ENCODE peak calls at places on chromosomes 13 and 19, in eight cellular contexts. One of them, this sample, is unnamed.

GRCh38 chr19:19321143-19321577 is 531 bp downstream of the MAU2 start:
- DNase-seq in NCI-H2029: no peak
- DNase-seq in stimulated activated CD8-positive, alpha-beta memory T cell treated with anti-CD3 and anti-CD28 coated beads, Interleukin-4, amount 100 ng/mL, for 24 hours: no peak
- DNase-seq in right cardiac atrium: no peak
- DNase-seq in activated T-cell treated with anti-CD3 and anti-CD28 coated beads, Interleukin-2, amount 50 U/mL, for 72 hours: no peak
- DNase-seq in M059J: peak; percentile 22
- DNase-seq in psoas muscle: no peak
- DNase-seq in hypothalamus: no peak
- DNase-seq in this sample: no peak

GRCh38 chr13:46142692-46143238 is 37.9 kb upstream of the CPB2 start:
- DNase-seq in NCI-H2029: no peak
- DNase-seq in stimulated activated CD8-positive, alpha-beta memory T cell treated with anti-CD3 and anti-CD28 coated beads, Interleukin-4, amount 100 ng/mL, for 24 hours: no peak
- DNase-seq in right cardiac atrium: no peak
- DNase-seq in activated T-cell treated with anti-CD3 and anti-CD28 coated beads, Interleukin-2, amount 50 U/mL, for 72 hours: no peak
- DNase-seq in M059J: no peak
- DNase-seq in psoas muscle: no peak
- DNase-seq in hypothalamus: no peak
- DNase-seq in this sample: no peak

GRCh38 chr13:105474983-105475382 is 1060.5 kb downstream of the EFNB2 start:
- DNase-seq in NCI-H2029: no peak
- DNase-seq in stimulated activated CD8-positive, alpha-beta memory T cell treated with anti-CD3 and anti-CD28 coated beads, Interleukin-4, amount 100 ng/mL, for 24 hours: no peak
- DNase-seq in right cardiac atrium: no peak
- DNase-seq in activated T-cell treated with anti-CD3 and anti-CD28 coated beads, Interleukin-2, amount 50 U/mL, for 72 hours: no peak
- DNase-seq in M059J: peak; percentile 52
- DNase-seq in psoas muscle: no peak
- DNase-seq in hypothalamus: no peak
- DNase-seq in this sample: no peak

GRCh38 chr13:106753241-106753640 is 185.3 kb upstream of the ARGLU1 start:
- DNase-seq in NCI-H2029: no peak
- DNase-seq in stimulated activated CD8-positive, alpha-beta memory T cell treated with anti-CD3 and anti-CD28 coated beads, Interleukin-4, amount 100 ng/mL, for 24 hours: no peak
- DNase-seq in right cardiac atrium: peak; percentile 31
- DNase-seq in activated T-cell treated with anti-CD3 and anti-CD28 coated beads, Interleukin-2, amount 50 U/mL, for 72 hours: no peak
- DNase-seq in M059J: no peak
- DNase-seq in psoas muscle: no peak
- DNase-seq in hypothalamus: no peak
- DNase-seq in this sample: peak; percentile 29

GRCh38 chr19:16384688-16385087 is 60.1 kb downstream of the KLF2 start:
- DNase-seq in NCI-H2029: no peak
- DNase-seq in stimulated activated CD8-positive, alpha-beta memory T cell treated with anti-CD3 and anti-CD28 coated beads, Interleukin-4, amount 100 ng/mL, for 24 hours: no peak
- DNase-seq in right cardiac atrium: no peak
- DNase-seq in activated T-cell treated with anti-CD3 and anti-CD28 coated beads, Interleukin-2, amount 50 U/mL, for 72 hours: no peak
- DNase-seq in M059J: no peak
- DNase-seq in psoas muscle: peak; percentile 75
- DNase-seq in hypothalamus: no peak
- DNase-seq in this sample: no peak

GRCh38 chr13:112928958-112929777 is 39.8 kb upstream of the MCF2L start:
- DNase-seq in NCI-H2029: no peak
- DNase-seq in stimulated activated CD8-positive, alpha-beta memory T cell treated with anti-CD3 and anti-CD28 coated beads, Interleukin-4, amount 100 ng/mL, for 24 hours: no peak
- DNase-seq in right cardiac atrium: no peak
- DNase-seq in activated T-cell treated with anti-CD3 and anti-CD28 coated beads, Interleukin-2, amount 50 U/mL, for 72 hours: no peak
- DNase-seq in M059J: no peak
- DNase-seq in psoas muscle: no peak
- DNase-seq in hypothalamus: no peak
- DNase-seq in this sample: no peak

GRCh38 chr19:38649305-38650179 is 2.1 kb downstream of the ACTN4 start:
- DNase-seq in NCI-H2029: peak; percentile 84
- DNase-seq in stimulated activated CD8-positive, alpha-beta memory T cell treated with anti-CD3 and anti-CD28 coated beads, Interleukin-4, amount 100 ng/mL, for 24 hours: no peak
- DNase-seq in right cardiac atrium: no peak
- DNase-seq in activated T-cell treated with anti-CD3 and anti-CD28 coated beads, Interleukin-2, amount 50 U/mL, for 72 hours: no peak
- DNase-seq in M059J: peak; percentile 83
- DNase-seq in psoas muscle: peak; percentile 70
- DNase-seq in hypothalamus: no peak
- DNase-seq in this sample: peak; percentile 51

GRCh38 chr19:47296036-47296435 is 13.6 kb upstream of the C5AR1 start:
- DNase-seq in NCI-H2029: peak; percentile 84
- DNase-seq in stimulated activated CD8-positive, alpha-beta memory T cell treated with anti-CD3 and anti-CD28 coated beads, Interleukin-4, amount 100 ng/mL, for 24 hours: peak; percentile 46
- DNase-seq in right cardiac atrium: peak; percentile 42
- DNase-seq in activated T-cell treated with anti-CD3 and anti-CD28 coated beads, Interleukin-2, amount 50 U/mL, for 72 hours: peak; percentile 88
- DNase-seq in M059J: peak; percentile 81
- DNase-seq in psoas muscle: peak; percentile 66
- DNase-seq in hypothalamus: peak; percentile 26
- DNase-seq in this sample: peak; percentile 68

GRCh38 chr19:52896431-52897148 is 845 bp downstream of the ZNF320 start:
- DNase-seq in NCI-H2029: peak; percentile 18
- DNase-seq in stimulated activated CD8-positive, alpha-beta memory T cell treated with anti-CD3 and anti-CD28 coated beads, Interleukin-4, amount 100 ng/mL, for 24 hours: no peak
- DNase-seq in right cardiac atrium: peak; percentile 45
- DNase-seq in activated T-cell treated with anti-CD3 and anti-CD28 coated beads, Interleukin-2, amount 50 U/mL, for 72 hours: no peak
- DNase-seq in M059J: peak; percentile 29
- DNase-seq in psoas muscle: peak; percentile 58
- DNase-seq in hypothalamus: no peak
- DNase-seq in this sample: peak; percentile 51

GRCh38 chr13:31038834-31039552 is 106.5 kb downstream of the TEX26 start:
- DNase-seq in NCI-H2029: no peak
- DNase-seq in stimulated activated CD8-positive, alpha-beta memory T cell treated with anti-CD3 and anti-CD28 coated beads, Interleukin-4, amount 100 ng/mL, for 24 hours: no peak
- DNase-seq in right cardiac atrium: no peak
- DNase-seq in activated T-cell treated with anti-CD3 and anti-CD28 coated beads, Interleukin-2, amount 50 U/mL, for 72 hours: peak; percentile 45
- DNase-seq in M059J: peak; percentile 82
- DNase-seq in psoas muscle: no peak
- DNase-seq in hypothalamus: no peak
- DNase-seq in this sample: no peak

GRCh38 chr13:20016649-20017364 is 58.3 kb downstream of the ZMYM2 start:
- DNase-seq in NCI-H2029: no peak
- DNase-seq in stimulated activated CD8-positive, alpha-beta memory T cell treated with anti-CD3 and anti-CD28 coated beads, Interleukin-4, amount 100 ng/mL, for 24 hours: no peak
- DNase-seq in right cardiac atrium: no peak
- DNase-seq in activated T-cell treated with anti-CD3 and anti-CD28 coated beads, Interleukin-2, amount 50 U/mL, for 72 hours: no peak
- DNase-seq in M059J: no peak
- DNase-seq in psoas muscle: no peak
- DNase-seq in hypothalamus: no peak
- DNase-seq in this sample: no peak

GRCh38 chr13:33487575-33488243 is 202.2 kb upstream of the STARD13 start:
- DNase-seq in NCI-H2029: no peak
- DNase-seq in stimulated activated CD8-positive, alpha-beta memory T cell treated with anti-CD3 and anti-CD28 coated beads, Interleukin-4, amount 100 ng/mL, for 24 hours: no peak
- DNase-seq in right cardiac atrium: no peak
- DNase-seq in activated T-cell treated with anti-CD3 and anti-CD28 coated beads, Interleukin-2, amount 50 U/mL, for 72 hours: no peak
- DNase-seq in M059J: peak; percentile 76
- DNase-seq in psoas muscle: no peak
- DNase-seq in hypothalamus: no peak
- DNase-seq in this sample: no peak

GRCh38 chr13:51728972-51729371 is 75.0 kb downstream of the DHRS12 start:
- DNase-seq in NCI-H2029: no peak
- DNase-seq in stimulated activated CD8-positive, alpha-beta memory T cell treated with anti-CD3 and anti-CD28 coated beads, Interleukin-4, amount 100 ng/mL, for 24 hours: no peak
- DNase-seq in right cardiac atrium: no peak
- DNase-seq in activated T-cell treated with anti-CD3 and anti-CD28 coated beads, Interleukin-2, amount 50 U/mL, for 72 hours: no peak
- DNase-seq in M059J: peak; percentile 85
- DNase-seq in psoas muscle: no peak
- DNase-seq in hypothalamus: no peak
- DNase-seq in this sample: no peak

GRCh38 chr13:23822252-23822824 is 66.9 kb downstream of the MIPEP start:
- DNase-seq in NCI-H2029: no peak
- DNase-seq in stimulated activated CD8-positive, alpha-beta memory T cell treated with anti-CD3 and anti-CD28 coated beads, Interleukin-4, amount 100 ng/mL, for 24 hours: no peak
- DNase-seq in right cardiac atrium: no peak
- DNase-seq in activated T-cell treated with anti-CD3 and anti-CD28 coated beads, Interleukin-2, amount 50 U/mL, for 72 hours: no peak
- DNase-seq in M059J: no peak
- DNase-seq in psoas muscle: no peak
- DNase-seq in hypothalamus: no peak
- DNase-seq in this sample: no peak

GRCh38 chr13:97892717-97893116 is 60.8 kb upstream of the IPO5 start:
- DNase-seq in NCI-H2029: no peak
- DNase-seq in stimulated activated CD8-positive, alpha-beta memory T cell treated with anti-CD3 and anti-CD28 coated beads, Interleukin-4, amount 100 ng/mL, for 24 hours: no peak
- DNase-seq in right cardiac atrium: no peak
- DNase-seq in activated T-cell treated with anti-CD3 and anti-CD28 coated beads, Interleukin-2, amount 50 U/mL, for 72 hours: no peak
- DNase-seq in M059J: peak; percentile 57
- DNase-seq in psoas muscle: no peak
- DNase-seq in hypothalamus: no peak
- DNase-seq in this sample: no peak

GRCh38 chr19:39870171-39870971 is 24.2 kb upstream of the FBL start:
- DNase-seq in NCI-H2029: no peak
- DNase-seq in stimulated activated CD8-positive, alpha-beta memory T cell treated with anti-CD3 and anti-CD28 coated beads, Interleukin-4, amount 100 ng/mL, for 24 hours: no peak
- DNase-seq in right cardiac atrium: no peak
- DNase-seq in activated T-cell treated with anti-CD3 and anti-CD28 coated beads, Interleukin-2, amount 50 U/mL, for 72 hours: no peak
- DNase-seq in M059J: no peak
- DNase-seq in psoas muscle: no peak
- DNase-seq in hypothalamus: no peak
- DNase-seq in this sample: no peak